ENCODE peak calls at places on chromosome 1, in five cellular contexts. L, D, B, C and F are unnamed samples.

GRCh38 chr1:164895026-164895907 is 336.3 kb downstream of the PBX1 start:
- DNase-seq in L (no peak), D (no peak), B (no peak), C (no peak), F (no peak)

GRCh38 chr1:107750364-107750959 is 214.5 kb downstream of the VAV3 start:
- DNase-seq in L (peak; percentile 19), D (peak; percentile 66), B (peak; percentile 79), C (no peak), F (no peak)

GRCh38 chr1:225911207-225912130 is 12.6 kb downstream of the PYCR2 start:
- DNase-seq in L (no peak), D (peak; percentile 46), B (peak; percentile 74), C (peak; percentile 51), F (no peak)

GRCh38 chr1:3061566-3061965 is 7.4 kb upstream of the PRDM16 start:
- DNase-seq in L (no peak), D (no peak), B (no peak), C (no peak), F (peak; percentile 22)

GRCh38 chr1:85306236-85306635 is 29.8 kb upstream of the BCL10 start:
- DNase-seq in L (no peak), D (no peak), B (no peak), C (no peak), F (no peak)

GRCh38 chr1:54887665-54888071 is 673 bp upstream of the DHCR24 start:
- DNase-seq in L (no peak), D (no peak), B (peak; percentile 42), C (no peak), F (peak; percentile 49)

GRCh38 chr1:20974069-20974468 is 187.0 kb upstream of the HP1BP3 start:
- DNase-seq in L (no peak), D (no peak), B (no peak), C (no peak), F (no peak)

GRCh38 chr1:26283226-26283853 is 3.5 kb downstream of the SH3BGRL3 start:
- DNase-seq in L (no peak), D (no peak), B (no peak), C (no peak), F (no peak)

GRCh38 chr1:41493117-41493536 is 8.6 kb upstream of the EDN2 start:
- DNase-seq in L (no peak), D (peak; percentile 64), B (no peak), C (no peak), F (no peak)

GRCh38 chr1:41317356-41317755 is 43.9 kb upstream of the FOXO6 start:
- DNase-seq in L (no peak), D (no peak), B (no peak), C (no peak), F (no peak)

GRCh38 chr1:162213281-162213909 is 143.9 kb downstream of the NOS1AP start:
- DNase-seq in L (no peak), D (peak; percentile 47), B (peak; percentile 80), C (peak; percentile 58), F (peak; percentile 95)

GRCh38 chr1:9025474-9025873 is 749 bp downstream of the SLC2A7 start:
- DNase-seq in L (no peak), D (no peak), B (no peak), C (no peak), F (no peak)

GRCh38 chr1:82108843-82109242 is 308.1 kb downstream of the ADGRL2 start:
- DNase-seq in L (peak; percentile 1), D (no peak), B (no peak), C (no peak), F (no peak)

DNA sequence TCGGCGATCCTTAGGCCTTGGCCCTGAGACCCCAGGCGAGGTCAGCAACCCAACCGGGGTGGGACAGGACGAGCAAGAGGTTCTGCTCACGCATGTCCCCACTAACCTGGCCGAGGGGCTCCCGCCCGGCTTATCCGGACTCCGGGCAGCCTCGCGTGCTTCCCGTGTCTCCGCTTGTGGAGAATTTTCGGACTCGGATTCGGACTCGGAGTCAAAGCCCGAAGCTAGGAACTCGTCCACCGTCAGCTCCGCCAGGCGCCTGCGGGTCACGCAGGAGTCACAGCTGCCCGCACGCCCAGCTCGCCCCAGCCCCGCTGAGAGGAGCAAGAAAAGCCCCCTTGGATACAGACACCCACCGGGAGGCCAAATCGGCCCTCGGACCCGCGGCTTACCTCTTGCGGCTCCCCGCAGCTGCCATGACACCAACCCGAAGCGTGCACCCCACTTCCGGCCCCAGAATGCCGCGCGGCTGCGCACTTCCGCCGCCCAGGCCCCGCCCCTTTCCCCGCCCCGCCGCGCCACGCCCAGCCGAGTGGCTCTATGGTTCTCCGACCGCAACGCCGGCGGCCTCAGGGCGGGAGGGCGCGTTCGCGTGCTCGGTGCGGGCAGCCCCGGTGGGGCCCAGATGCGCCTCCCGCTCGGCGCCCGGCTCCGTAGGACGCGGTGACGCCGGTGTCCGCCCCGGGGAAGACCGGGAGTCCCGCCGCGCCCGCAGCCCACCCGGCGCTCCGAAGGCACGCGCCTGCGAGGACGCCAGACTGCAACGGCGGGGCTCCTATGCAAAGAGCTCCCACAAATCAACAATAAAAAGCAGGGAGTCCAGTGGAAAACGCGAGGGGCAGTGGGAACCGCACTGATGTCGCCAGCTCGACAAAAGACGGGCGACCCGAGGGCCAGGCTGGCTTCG is at the start of gene NOC2L:
- DNase-seq in L (peak; percentile 46), D (peak; percentile 91), B (peak; percentile 95), C (peak; percentile 94), F (peak; percentile 96)
- H3K27ac ChIP-seq in L (peak within 1 kb of the TSS; percentile 70), D (peak within 1 kb of the TSS; percentile 25), B (peak within 1 kb of the TSS; percentile 24), C (peak within 1 kb of the TSS; percentile 67), F (peak within 1 kb of the TSS; percentile 55)

GRCh38 chr1:156121441-156121840 is 6.9 kb downstream of the LMNA start:
- DNase-seq in L (no peak), D (peak; percentile 17), B (no peak), C (no peak), F (no peak)

GRCh38 chr1:156124557-156125483 is 10.3 kb downstream of the LMNA start:
- DNase-seq in L (peak; percentile 52), D (peak; percentile 71), B (peak; percentile 71), C (peak; percentile 71), F (no peak)

GRCh38 chr1:156122519-156123355 is 8.2 kb downstream of the LMNA start:
- DNase-seq in L (no peak), D (peak; percentile 94), B (peak; percentile 79), C (peak; percentile 94), F (peak; percentile 86)

GRCh38 chr1:156122086-156122485 is 7.6 kb downstream of the LMNA start:
- DNase-seq in L (no peak), D (no peak), B (no peak), C (no peak), F (no peak)

DNA sequence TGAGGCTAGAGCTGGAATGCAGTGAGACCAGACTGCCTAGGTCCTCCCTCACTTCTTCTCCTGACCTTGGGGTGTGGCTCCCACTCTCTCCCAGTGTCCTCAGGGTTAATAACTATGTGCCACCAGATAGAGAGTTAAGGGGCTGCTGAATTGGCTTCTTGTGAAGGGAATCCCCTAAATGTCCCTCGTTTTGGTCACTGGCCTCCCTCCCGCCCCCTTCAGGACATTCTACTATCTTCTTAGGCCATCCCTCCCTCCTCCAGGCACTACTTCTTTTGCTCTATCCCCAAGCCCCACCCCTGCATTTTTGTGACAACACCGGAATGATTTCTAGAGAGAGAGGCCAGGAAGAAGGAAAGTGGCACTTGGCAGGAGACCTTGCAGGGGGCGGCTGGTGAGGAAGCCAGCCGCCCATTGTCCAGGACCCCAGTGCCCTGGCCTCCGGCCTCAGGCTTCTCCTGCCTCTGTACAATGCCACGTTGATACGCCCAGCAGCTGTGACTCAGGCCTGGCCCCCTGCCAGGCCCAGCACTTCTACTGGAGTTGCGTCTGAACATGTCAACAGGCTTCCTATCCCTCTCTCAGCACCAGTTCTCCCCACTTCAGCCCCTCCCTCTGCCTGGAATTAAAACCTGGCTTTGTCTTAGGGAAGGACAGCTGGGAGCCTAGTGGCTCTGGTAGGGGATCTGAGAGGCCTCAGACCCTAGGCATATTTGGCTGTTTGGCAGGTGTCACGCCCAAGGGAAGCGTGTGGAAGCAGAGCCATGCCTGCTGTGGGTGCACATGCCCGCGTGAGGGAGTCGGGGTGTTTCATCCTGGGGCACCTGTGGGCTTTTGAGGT is 9.1 kb downstream of the LMNA start:
- DNase-seq in L (peak; percentile 46), D (peak; percentile 97), B (peak; percentile 96), C (peak; percentile 98), F (peak; percentile 99)
- TF ChIP-seq POLR2A in L (no peak), D (peak; percentile 73), B (no peak), C (peak; percentile 25), F (peak; percentile 35)

DNA sequence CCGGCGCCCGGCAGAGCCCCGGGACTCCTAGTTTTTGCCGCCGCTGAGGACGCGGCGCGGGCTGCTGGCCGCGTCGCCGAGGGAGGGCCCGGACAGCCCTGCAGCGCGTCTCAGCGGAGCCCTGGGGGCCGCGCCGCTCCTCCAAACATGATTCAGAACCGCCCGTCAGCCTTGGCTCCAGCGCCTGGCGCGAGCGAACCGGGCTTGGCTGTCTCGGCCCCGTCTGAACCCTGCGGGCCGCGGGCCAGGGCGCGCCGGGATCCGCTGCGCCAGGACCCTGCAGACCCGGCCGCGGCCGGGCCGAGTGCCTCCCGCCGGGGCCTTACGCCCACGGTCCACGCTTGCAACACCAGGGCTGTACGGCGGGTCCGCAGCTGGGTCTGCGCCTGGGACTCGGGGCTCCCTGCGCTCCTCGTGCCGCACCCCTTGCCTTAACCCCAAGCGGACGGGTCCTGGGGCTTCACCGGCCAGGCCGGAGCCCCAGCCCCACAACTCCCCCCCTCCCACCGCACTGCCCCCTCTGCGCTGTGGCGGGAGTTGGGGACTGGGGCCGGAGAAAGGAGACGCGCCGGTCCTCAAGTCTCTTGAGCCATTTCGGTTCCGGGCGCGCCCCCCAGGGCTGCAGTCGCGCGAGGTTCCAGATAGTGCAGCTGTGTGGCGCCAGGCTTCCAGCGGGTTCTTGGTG is 48.4 kb upstream of the CD34 start:
- DNase-seq in L (no peak), D (peak; percentile 86), B (peak; percentile 80), C (peak; percentile 91), F (peak; percentile 52)
- H3K27ac ChIP-seq in L (no peak overlapping the region), D (peak overlapping the region; percentile 96), B (peak overlapping the region; percentile 86), C (peak overlapping the region; percentile 88), F (peak overlapping the region; percentile 73)

GRCh38 chr1:52365091-52365745 is 787 bp downstream of the CC2D1B start:
- DNase-seq in L (no peak), D (peak; percentile 51), B (peak; percentile 43), C (peak; percentile 60), F (peak; percentile 49)
- TF ChIP-seq POLR2A in L (no peak), D (no peak), B (no peak), C (no peak), F (no peak)

DNA sequence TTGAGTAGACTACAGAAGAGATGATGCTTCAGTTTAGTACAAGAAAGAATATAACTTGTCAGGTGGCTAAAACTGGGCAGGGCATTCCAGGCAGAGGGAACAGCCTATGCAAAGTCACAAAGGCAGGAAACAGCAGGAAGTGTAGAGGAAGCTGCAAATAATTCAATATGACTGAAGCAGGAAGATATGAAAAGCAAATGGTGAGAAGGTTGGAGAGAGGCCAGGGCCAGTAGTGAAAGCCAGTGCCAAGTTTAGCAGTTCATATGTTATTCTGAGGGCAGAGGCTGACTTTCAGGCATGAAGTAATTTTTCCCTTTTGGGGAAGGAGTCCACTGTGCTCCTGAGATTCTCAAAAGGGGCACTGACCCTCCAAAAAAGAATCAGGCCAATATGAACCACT is 8.0 kb upstream of the YBX1 start:
- DNase-seq in L (no peak), D (no peak), B (no peak), C (no peak), F (no peak)
- H3K27ac ChIP-seq in L (no peak overlapping the region), D (no peak overlapping the region), B (no peak overlapping the region), C (peak overlapping the region; percentile 70), F (no peak overlapping the region)

DNA sequence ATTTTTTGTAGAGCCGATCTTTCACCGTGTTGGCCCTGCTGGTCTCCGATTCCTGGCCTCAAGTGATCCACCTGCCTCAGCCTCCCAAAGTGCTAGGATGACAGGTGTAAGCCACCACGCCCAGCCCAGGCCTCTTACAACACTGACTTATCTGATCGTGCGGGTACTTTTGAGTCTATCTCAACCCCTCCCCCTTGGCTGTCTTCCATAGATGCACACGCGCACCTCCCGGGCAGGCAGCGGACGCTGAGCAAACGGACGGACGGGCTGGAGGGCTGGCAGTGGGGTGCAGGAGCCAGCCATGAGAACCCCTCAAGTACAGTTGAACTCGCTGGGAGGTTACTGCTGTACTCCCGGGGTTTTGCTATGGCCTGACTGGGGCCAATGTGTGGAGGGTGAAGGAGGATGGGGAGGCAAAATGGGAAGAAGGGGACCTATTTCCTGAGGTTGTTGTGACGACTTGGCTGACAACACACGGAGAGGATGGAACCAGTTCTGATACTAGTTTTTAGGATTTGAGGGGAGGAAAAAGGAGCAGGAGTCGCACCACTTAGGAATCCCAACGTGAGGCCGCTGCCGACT is 959 bp downstream of the CD58 start:
- DNase-seq in L (no peak), D (peak; percentile 45), B (peak; percentile 29), C (peak; percentile 66), F (no peak)
- TF ChIP-seq POLR2A in L (peak; percentile 62), D (no peak), B (no peak), C (no peak), F (no peak)